ENCODE peak calls at places on chromosomes 11 and 22, in four cellular contexts. W, O, J and L are unnamed samples.

GRCh38 chr11:34160791-34161190 is 55.4 kb downstream of the NAT10 start:
- DNase-seq in W (no peak), O (no peak), J (no peak), L (no peak)

GRCh38 chr11:113732092-113732491 is 26.0 kb upstream of the TMPRSS5 start:
- DNase-seq in W (no peak), O (no peak), J (no peak), L (no peak)

GRCh38 chr11:45209904-45210699 is 63.7 kb downstream of the PRDM11 start:
- DNase-seq in W (no peak), O (peak), J (no peak), L (no peak)

GRCh38 chr22:38882972-38883622 is 11.1 kb upstream of the CBX6 start:
- DNase-seq in W (no peak), O (no peak), J (no peak), L (no peak)

GRCh38 chr11:11843233-11843632 is 1.5 kb downstream of the USP47 start:
- DNase-seq in W (no peak), O (no peak), J (no peak), L (no peak)

GRCh38 chr11:72872012-72872411 is 57.8 kb downstream of the ATG16L2 start:
- DNase-seq in W (no peak), O (no peak), J (no peak), L (no peak)

GRCh38 chr11:6481924-6482275 is 599 bp downstream of the TIMM10B start:
- DNase-seq in W (no peak), O (no peak), J (no peak), L (no peak)

GRCh38 chr11:44133335-44133946 is 38.0 kb downstream of the EXT2 start:
- DNase-seq in W (no peak), O (no peak), J (peak), L (peak)

GRCh38 chr22:25536578-25536977 is 27.9 kb upstream of the GRK3 start:
- DNase-seq in W (no peak), O (no peak), J (no peak), L (no peak)

GRCh38 chr22:26835929-26836528 is 178.6 kb downstream of the MIAT start:
- DNase-seq in W (no peak), O (peak), J (peak), L (peak)

GRCh38 chr11:76631566-76632308 is 38.8 kb downstream of the LRRC32 start:
- DNase-seq in W (no peak), O (no peak), J (no peak), L (no peak)

GRCh38 chr11:114259124-114259526 is 37.1 kb upstream of the NNMT start:
- DNase-seq in W (no peak), O (no peak), J (no peak), L (no peak)

GRCh38 chr22:36585841-36586240 is 56.9 kb upstream of the EIF3D start:
- DNase-seq in W (no peak), O (no peak), J (no peak), L (no peak)

GRCh38 chr11:11980841-11981308 is 27.6 kb downstream of the DKK3 start:
- DNase-seq in W (no peak), O (no peak), J (no peak), L (no peak)

GRCh38 chr11:119120639-119121007 is 757 bp upstream of the HINFP start:
- DNase-seq in W (no peak), O (no peak), J (no peak), L (no peak)

GRCh38 chr11:131582021-131582531 is 211.7 kb downstream of the NTM start:
- DNase-seq in W (no peak), O (no peak), J (no peak), L (no peak)

GRCh38 chr11:132228756-132229325 is 858.4 kb downstream of the NTM start:
- DNase-seq in W (no peak), O (no peak), J (no peak), L (no peak)

GRCh38 chr11:86800076-86800955 is at the start of gene PRSS23:
- DNase-seq in W (no peak), O (peak), J (peak), L (peak)

GRCh38 chr11:66858939-66859685 is 2.2 kb downstream of the LRFN4 start:
- DNase-seq in W (no peak), O (no peak), J (no peak), L (no peak)

GRCh38 chr11:47299078-47299477 is 29.1 kb downstream of the MADD start:
- DNase-seq in W (no peak), O (no peak), J (no peak), L (no peak)

GRCh38 chr22:33921576-33922181 is 1.4 kb upstream of the LARGE1 start:
- DNase-seq in W (no peak), O (peak), J (no peak), L (peak)

GRCh38 chr11:35272391-35272821 is 133.4 kb downstream of the CD44 start:
- DNase-seq in W (peak), O (no peak), J (no peak), L (no peak)

GRCh38 chr11:87281496-87281895 is 243.8 kb downstream of the TMEM135 start:
- DNase-seq in W (no peak), O (no peak), J (no peak), L (peak)

GRCh38 chr11:44939673-44940072 is 11.0 kb downstream of the TP53I11 start:
- DNase-seq in W (no peak), O (no peak), J (peak), L (no peak)

GRCh38 chr11:88292156-88292844 is 45.2 kb downstream of the CTSC start:
- DNase-seq in W (no peak), O (no peak), J (no peak), L (no peak)

GRCh38 chr22:34886391-34886790 is 179.6 kb upstream of the ISX start:
- DNase-seq in W (no peak), O (no peak), J (no peak), L (no peak)

GRCh38 chr11:76803811-76804600 is 20.9 kb downstream of the TSKU start:
- DNase-seq in W (no peak), O (no peak), J (no peak), L (peak)

GRCh38 chr22:26983311-26983710 is 325.9 kb downstream of the MIAT start:
- DNase-seq in W (no peak), O (no peak), J (no peak), L (no peak)

GRCh38 chr11:17528181-17528691 is 16.0 kb downstream of the USH1C start:
- DNase-seq in W (no peak), O (peak), J (peak), L (peak)

GRCh38 chr11:58055806-58056401 is 25.2 kb downstream of the OR6Q1 start:
- DNase-seq in W (no peak), O (no peak), J (no peak), L (no peak)

GRCh38 chr11:102225689-102226562 is 91.4 kb upstream of the BIRC3 start:
- DNase-seq in W (no peak), O (no peak), J (no peak), L (no peak)

GRCh38 chr11:130533113-130533803 is 84.8 kb downstream of the ADAMTS15 start:
- DNase-seq in W (no peak), O (no peak), J (no peak), L (peak)

GRCh38 chr11:70246196-70246595 is 24.3 kb upstream of the PPFIA1 start:
- DNase-seq in W (no peak), O (no peak), J (no peak), L (no peak)

GRCh38 chr11:70242885-70243284 is 27.6 kb upstream of the PPFIA1 start:
- DNase-seq in W (no peak), O (no peak), J (no peak), L (no peak)

GRCh38 chr11:70241709-70242108 is 28.8 kb upstream of the PPFIA1 start:
- DNase-seq in W (no peak), O (no peak), J (no peak), L (no peak)

GRCh38 chr11:70244698-70245097 is 25.8 kb upstream of the PPFIA1 start:
- DNase-seq in W (no peak), O (no peak), J (no peak), L (no peak)

DNA sequence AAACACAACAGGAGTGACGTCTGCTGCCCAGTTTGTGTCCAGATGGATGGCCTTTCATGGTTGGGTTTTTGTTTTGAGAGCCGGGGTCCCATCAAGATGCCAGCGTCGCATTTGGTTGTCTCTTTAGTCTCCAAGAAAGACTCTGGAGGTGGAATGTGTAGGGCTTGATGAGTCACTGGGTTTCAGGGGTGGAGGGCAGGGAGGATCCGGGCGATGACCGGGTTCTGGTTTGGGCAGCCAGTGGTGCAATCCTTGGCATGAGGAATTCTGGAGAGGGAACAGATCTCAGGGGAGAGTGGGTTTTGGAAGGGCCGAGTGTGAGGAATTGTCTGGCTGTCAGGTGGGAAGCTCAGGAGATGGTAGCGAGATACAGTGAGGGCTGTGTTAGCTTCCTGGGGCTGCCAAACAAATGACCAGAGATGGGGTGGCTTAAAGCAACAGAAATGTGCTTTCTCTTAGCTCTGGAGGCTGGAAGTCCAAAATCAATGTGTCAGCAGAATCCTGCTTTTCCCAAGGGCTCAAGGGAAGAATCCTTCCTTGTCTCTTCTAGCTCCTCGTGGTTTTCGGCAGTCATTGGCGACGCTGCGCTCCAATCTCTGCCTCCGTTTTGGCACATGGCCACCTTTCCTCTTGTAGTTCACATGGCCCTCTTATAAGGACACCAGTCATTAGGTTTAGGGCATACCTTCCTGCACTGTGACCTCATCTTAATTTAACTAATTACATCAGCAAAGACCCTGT is 26.4 kb upstream of the PPFIA1 start:
- DNase-seq in W (no peak), O (no peak), J (no peak), L (no peak)
- TF ChIP-seq JUND in W (no peak), O (no peak), J (no peak), L (no peak)

GRCh38 chr22:20776624-20777405 is 2.9 kb downstream of the SERPIND1 start:
- DNase-seq in W (no peak), O (no peak), J (no peak), L (no peak)
- TF ChIP-seq JUND in W (no peak), O (no peak), J (peak), L (no peak)

GRCh38 chr22:43995057-43995685 is 28.9 kb upstream of the PARVB start:
- DNase-seq in W (no peak), O (no peak), J (no peak), L (no peak)

GRCh38 chr22:43995798-43996169 is 28.3 kb upstream of the PARVB start:
- DNase-seq in W (no peak), O (no peak), J (no peak), L (no peak)

GRCh38 chr22:43994006-43994405 is 30.1 kb upstream of the PARVB start:
- DNase-seq in W (no peak), O (no peak), J (no peak), L (no peak)

GRCh38 chr22:43993072-43993760 is 30.9 kb upstream of the PARVB start:
- DNase-seq in W (peak), O (peak), J (peak), L (peak)

DNA sequence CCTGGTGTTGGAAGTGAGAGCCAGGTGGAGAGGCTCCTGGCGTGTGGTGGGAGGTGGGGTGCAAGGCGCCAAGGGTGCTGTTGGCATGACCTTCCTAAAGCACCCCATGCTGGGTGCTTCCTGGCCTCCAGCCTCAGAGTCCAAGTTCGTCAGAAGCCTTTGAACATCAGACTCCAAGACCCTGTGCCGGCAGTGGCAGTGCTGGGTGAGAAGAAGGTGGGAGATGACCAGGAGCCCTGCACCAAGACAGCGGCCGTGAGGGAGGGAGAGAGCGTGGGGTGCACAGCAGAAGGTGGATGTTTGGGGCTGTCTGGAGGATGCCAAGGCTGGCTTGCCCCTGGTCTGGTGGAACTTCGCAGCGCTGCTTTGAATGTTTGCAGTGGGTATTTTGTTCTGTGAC is 29.7 kb upstream of the PARVB start:
- DNase-seq in W (no peak), O (no peak), J (no peak), L (no peak)
- TF ChIP-seq JUND in W (no peak), O (no peak), J (no peak), L (no peak)

GRCh38 chr22:50660306-50660705 is 12.3 kb upstream of the SHANK3 start:
- DNase-seq in W (no peak), O (no peak), J (no peak), L (no peak)

GRCh38 chr22:50670513-50670912 is 2.1 kb upstream of the SHANK3 start:
- DNase-seq in W (no peak), O (no peak), J (no peak), L (no peak)

GRCh38 chr22:50665212-50665611 is 7.4 kb upstream of the SHANK3 start:
- DNase-seq in W (no peak), O (no peak), J (no peak), L (no peak)

GRCh38 chr22:50670914-50671538 is 1.6 kb upstream of the SHANK3 start:
- DNase-seq in W (no peak), O (no peak), J (peak), L (no peak)

GRCh38 chr22:50665738-50666137 is 6.9 kb upstream of the SHANK3 start:
- DNase-seq in W (no peak), O (no peak), J (no peak), L (no peak)
- TF ChIP-seq JUND in W (no peak), O (no peak), J (no peak), L (no peak)

GRCh38 chr11:117828641-117829368 is 4.3 kb upstream of the FXYD2 start:
- DNase-seq in W (no peak), O (peak), J (peak), L (no peak)
- TF ChIP-seq JUND in W (peak), O (no peak), J (peak), L (no peak)

DNA sequence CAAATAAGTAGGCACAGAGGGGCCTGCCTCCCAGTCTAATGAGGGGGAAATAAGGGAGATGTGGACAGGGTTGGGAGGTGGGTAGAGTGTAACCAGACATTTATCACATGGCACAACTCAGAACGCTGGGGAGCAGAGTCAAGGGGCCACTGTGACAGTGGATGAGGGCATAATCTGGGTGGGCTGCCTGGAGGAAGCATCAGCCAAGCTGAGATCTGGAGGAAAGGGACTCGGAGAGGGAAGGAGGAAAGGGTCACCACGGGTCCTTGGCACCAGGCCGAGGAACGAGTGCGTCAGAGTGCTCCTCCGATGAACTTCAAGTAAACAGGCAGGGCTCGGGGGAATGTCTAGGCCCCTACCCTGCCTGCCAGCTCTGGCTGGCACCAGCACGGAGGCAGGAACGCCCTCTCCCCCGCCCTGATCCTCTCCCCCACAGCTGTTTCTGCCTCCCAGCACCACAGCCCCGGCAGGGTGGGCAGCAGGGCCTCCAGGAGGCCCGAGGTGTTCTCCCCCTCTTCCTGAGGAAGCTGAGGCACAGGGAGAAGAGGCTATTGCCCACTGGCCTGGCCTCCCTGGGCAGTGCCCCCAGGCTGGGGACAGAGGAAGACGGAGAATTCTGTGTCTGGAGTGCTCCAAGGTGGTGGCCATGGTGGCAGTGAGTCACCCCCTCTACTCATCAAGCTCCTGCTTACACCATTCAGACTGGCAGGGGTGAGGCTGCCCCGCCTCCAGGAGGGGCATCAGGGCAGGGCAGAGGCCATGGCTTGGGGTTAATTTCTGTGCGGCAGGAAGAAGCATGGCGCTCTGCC is 4.2 kb downstream of the ALDH3B1 start:
- DNase-seq in W (no peak), O (no peak), J (no peak), L (no peak)
- TF ChIP-seq JUND in W (no peak), O (no peak), J (no peak), L (no peak)

GRCh38 chr11:85661972-85662664 is 2.8 kb downstream of the CREBZF start:
- DNase-seq in W (no peak), O (no peak), J (no peak), L (no peak)

GRCh38 chr11:85664561-85665481 is at the start of gene CREBZF:
- DNase-seq in W (peak), O (peak), J (peak), L (peak)

GRCh38 chr11:85663781-85664560 is 958 bp downstream of the CREBZF start:
- DNase-seq in W (no peak), O (peak), J (peak), L (peak)

GRCh38 chr11:85665756-85666155 is 827 bp upstream of the CREBZF start:
- DNase-seq in W (no peak), O (no peak), J (no peak), L (no peak)

GRCh38 chr11:85663080-85663729 is 1.7 kb downstream of the CREBZF start:
- DNase-seq in W (no peak), O (no peak), J (no peak), L (no peak)
- TF ChIP-seq JUND in W (no peak), O (no peak), J (no peak), L (no peak)

DNA sequence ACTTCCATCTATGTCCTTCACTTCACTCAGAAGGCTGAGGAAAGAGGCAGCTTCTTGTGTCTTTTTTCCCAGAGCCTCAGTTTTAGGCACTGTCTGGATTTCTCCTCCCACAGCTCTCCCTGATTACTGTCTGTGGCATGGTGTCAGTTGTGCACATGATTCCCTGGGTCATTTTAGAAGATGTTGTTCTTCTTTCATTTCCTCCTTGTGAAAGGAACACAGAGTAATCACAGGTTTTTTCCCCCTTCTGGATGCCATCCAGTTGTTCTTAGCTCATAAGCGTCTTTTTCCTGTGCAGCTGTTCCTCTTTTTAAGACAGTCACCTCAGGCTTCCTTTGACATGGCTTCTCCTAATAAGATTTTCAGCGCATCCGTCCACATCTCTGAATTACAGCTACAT is 212.2 kb downstream of the FAM181B start:
- DNase-seq in W (no peak), O (no peak), J (no peak), L (no peak)
- TF ChIP-seq JUND in W (no peak), O (no peak), J (no peak), L (no peak)

GRCh38 chr11:123547180-123547579 is 107.2 kb downstream of the SCN3B start:
- DNase-seq in W (peak), O (no peak), J (no peak), L (no peak)
- TF ChIP-seq JUND in W (no peak), O (no peak), J (no peak), L (no peak)